ENCODE peak calls at places on chromosome 20, in four cellular contexts. H is T-helper 1 cell, B is NCI-H2107, L is astrocyte of the spinal cord. M is an unnamed sample.

GRCh38 chr20:9978395-9979004 is 56.3 kb upstream of the ANKEF1 start:
- DNase-seq in H (peak), B (peak), L (peak), M (peak)

GRCh38 chr20:35173576-35174192 is 1.8 kb downstream of the PROCR start:
- DNase-seq in H (no peak), B (no peak), L (no peak), M (no peak)

GRCh38 chr20:44015733-44016103 is 101.1 kb downstream of the TOX2 start:
- DNase-seq in H (no peak), B (no peak), L (no peak), M (no peak)

GRCh38 chr20:44800398-44801046 is 9.8 kb downstream of the RIMS4 start:
- DNase-seq in H (no peak), B (no peak), L (no peak), M (no peak)

GRCh38 chr20:444862-445426 is 17.4 kb downstream of the TBC1D20 start:
- DNase-seq in H (no peak), B (no peak), L (peak), M (no peak)

GRCh38 chr20:63843778-63844177 is 12.7 kb upstream of the ZBTB46 start:
- DNase-seq in H (no peak), B (no peak), L (no peak), M (peak)

GRCh38 chr20:43914286-43914685 is 366 bp upstream of the TOX2 start:
- DNase-seq in H (no peak), B (no peak), L (no peak), M (no peak)

GRCh38 chr20:59518881-59519706 is 85.2 kb upstream of the PHACTR3 start:
- DNase-seq in H (no peak), B (peak), L (peak), M (peak)

GRCh38 chr20:25525857-25526256 is 59.5 kb downstream of the NINL start:
- DNase-seq in H (no peak), B (no peak), L (peak), M (no peak)

GRCh38 chr20:31933698-31934097 is 18.1 kb downstream of the PDRG1 start:
- DNase-seq in H (no peak), B (no peak), L (no peak), M (no peak)